ENCODE peak calls at places on chromosomes 11 and 22, in four cellular contexts. X is K562, F is HepG2, N is GM12878. V is an unnamed sample.

GRCh38 chr11:47357985-47358730 is 5.7 kb upstream of the MYBPC3 start:
- DNase-seq in X (no peak), F (no peak), N (no peak), V (no peak)

GRCh38 chr11:67051945-67052488 is 4.6 kb upstream of the RHOD start:
- DNase-seq in X (no peak), F (no peak), N (no peak), V (no peak)

GRCh38 chr11:14764899-14765527 is 121.4 kb downstream of the PDE3B start:
- DNase-seq in X (peak), F (no peak), N (peak), V (peak)

GRCh38 chr11:122559734-122560382 is 95.7 kb upstream of the UBASH3B start:
- DNase-seq in X (no peak), F (peak), N (no peak), V (no peak)

GRCh38 chr22:31087744-31088215 is 6.7 kb downstream of the SMTN start:
- DNase-seq in X (no peak), F (no peak), N (no peak), V (peak)

GRCh38 chr11:131370090-131370751 is at the start of gene NTM:
- DNase-seq in X (no peak), F (no peak), N (no peak), V (peak)

GRCh38 chr11:91946397-91947090 is 278.1 kb upstream of the FAT3 start:
- DNase-seq in X (no peak), F (no peak), N (no peak), V (no peak)

GRCh38 chr22:27603823-27604190 is 197.7 kb downstream of the MN1 start:
- DNase-seq in X (no peak), F (no peak), N (no peak), V (peak)

GRCh38 chr11:6387811-6388599 is 2.3 kb upstream of the SMPD1 start:
- DNase-seq in X (no peak), F (peak), N (no peak), V (no peak)

GRCh38 chr11:46247090-46247489 is 30.4 kb upstream of the CREB3L1 start:
- DNase-seq in X (no peak), F (no peak), N (no peak), V (no peak)

GRCh38 chr11:3162410-3163240 is 2.5 kb downstream of the OSBPL5 start:
- DNase-seq in X (no peak), F (no peak), N (no peak), V (no peak)

GRCh38 chr11:17810041-17810440 is 75.5 kb downstream of the KCNC1 start:
- DNase-seq in X (no peak), F (no peak), N (no peak), V (no peak)

GRCh38 chr11:15229069-15229468 is 114.3 kb downstream of the INSC start:
- DNase-seq in X (no peak), F (no peak), N (no peak), V (no peak)

GRCh38 chr11:12124306-12124705 is 13.9 kb downstream of the MICAL2 start:
- DNase-seq in X (no peak), F (no peak), N (no peak), V (no peak)

GRCh38 chr11:43646767-43647166 is 33.8 kb upstream of the HSD17B12 start:
- DNase-seq in X (no peak), F (no peak), N (no peak), V (no peak)

GRCh38 chr22:21018314-21018713 is 3.3 kb downstream of the P2RX6 start:
- DNase-seq in X (no peak), F (no peak), N (no peak), V (no peak)

GRCh38 chr11:31529701-31530100 is 20.1 kb downstream of the ELP4 start:
- DNase-seq in X (no peak), F (no peak), N (no peak), V (no peak)

GRCh38 chr22:34427436-34427835 is 507.2 kb upstream of the LARGE1 start:
- DNase-seq in X (no peak), F (no peak), N (no peak), V (no peak)
- TF ChIP-seq TAF1 in X (no peak), F (no peak), N (no peak), V (no peak)

DNA sequence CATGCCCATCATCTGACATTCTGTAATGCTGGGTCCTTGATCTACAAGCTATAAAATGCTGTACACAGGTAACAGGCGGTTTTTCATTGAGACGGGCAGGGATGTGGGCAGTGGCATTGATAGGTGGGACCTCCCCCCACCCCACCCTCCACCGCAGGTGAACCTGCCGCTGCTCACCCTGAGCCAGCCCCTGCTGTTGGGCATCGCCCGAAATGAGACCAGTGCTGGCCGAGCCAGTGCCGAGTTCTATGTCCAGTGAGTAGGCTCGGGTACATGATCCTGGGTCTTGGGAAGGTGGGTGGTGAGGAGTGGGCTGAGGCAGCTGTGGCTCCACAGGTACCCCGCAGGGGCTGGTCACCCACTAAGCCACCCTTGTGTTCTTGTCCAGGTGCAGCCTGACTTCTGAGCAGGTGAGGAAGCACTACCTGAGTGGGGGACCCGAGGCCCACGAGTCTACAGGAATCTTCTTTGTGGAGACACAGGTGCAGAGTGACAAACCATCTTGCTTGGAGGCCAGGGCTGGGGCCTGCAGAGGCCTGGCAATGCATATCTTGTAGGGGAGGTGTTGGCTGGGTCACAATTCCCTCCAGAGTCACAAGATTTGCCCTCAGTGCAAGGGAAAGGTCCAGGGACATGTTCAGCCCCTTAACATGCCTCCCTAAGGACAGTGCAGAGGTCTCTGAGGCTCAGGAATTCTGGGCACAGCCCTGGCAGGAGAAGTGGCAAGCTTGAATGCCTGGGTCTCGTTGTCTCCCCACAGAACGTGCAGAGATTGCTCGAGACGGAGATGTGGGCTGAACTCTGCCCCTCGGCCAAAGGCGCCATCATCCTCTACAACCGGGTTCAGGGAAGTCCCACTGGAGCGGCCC is 1.0 kb upstream of the DNAJC4 start:
- DNase-seq in X (no peak), F (no peak), N (no peak), V (no peak)
- TF ChIP-seq JUND in X (no peak), F (no peak), N (no peak), V (no peak)

GRCh38 chr11:384511-384910 is 9.5 kb upstream of the PKP3 start:
- DNase-seq in X (no peak), F (no peak), N (no peak), V (no peak)
- TF ChIP-seq ZBTB33 in X (no peak), F (no peak), N (no peak), V (no peak)

GRCh38 chr11:105004021-105004420 is 18.9 kb downstream of the CASP5 start:
- DNase-seq in X (no peak), F (peak), N (no peak), V (no peak)
- TF ChIP-seq TAF1 in X (no peak), F (no peak), N (no peak), V (no peak)

GRCh38 chr22:49971232-49972162 is 10.9 kb downstream of the PIM3 start:
- DNase-seq in X (peak), F (no peak), N (no peak), V (peak)
- TF ChIP-seq JUND in X (no peak), F (no peak), N (no peak), V (no peak)